ENCODE peak calls at places on chromosomes 6 and 20, in ten cellular contexts. L is fibroblast of the aortic adventitia, N is iris pigment epithelial cell, M is dorsolateral prefrontal cortex, J is OCI-LY7, Q is substantia nigra, A is frontal cortex, D is endothelial cell, S is myocyte, C is fibroblast of mammary gland. E is an unnamed sample.

GRCh38 chr6:15481892-15482291 is 180.9 kb downstream of the DTNBP1 start:
- DNase-seq in L (no peak), N (no peak), M (no peak), J (no peak), Q (no peak), A (no peak), D (no peak), S (peak), C (no peak), E (no peak)

GRCh38 chr6:14953806-14954205 is 292.1 kb upstream of the JARID2 start:
- DNase-seq in L (no peak), N (no peak), M (no peak), J (no peak), Q (no peak), A (no peak), D (no peak), S (peak), C (no peak), E (no peak)

GRCh38 chr6:123529058-123529457 is 107.7 kb downstream of the TRDN start:
- DNase-seq in L (peak), N (no peak), M (no peak), J (no peak), Q (no peak), A (no peak), D (no peak), S (no peak), C (no peak), E (no peak)

GRCh38 chr20:51769941-51770615 is 1.9 kb upstream of the ATP9A start:
- DNase-seq in L (no peak), N (no peak), M (no peak), J (no peak), Q (no peak), A (no peak), D (no peak), S (no peak), C (no peak), E (no peak)

GRCh38 chr6:116446399-116446798 is 14.8 kb upstream of the CALHM6 start:
- DNase-seq in L (no peak), N (peak), M (no peak), J (no peak), Q (no peak), A (no peak), D (no peak), S (no peak), C (peak), E (no peak)

GRCh38 chr6:133099573-133099972 is 141.6 kb upstream of the EYA4 start:
- DNase-seq in L (peak), N (peak), M (no peak), J (no peak), Q (no peak), A (no peak), D (no peak), S (peak), C (peak), E (no peak)

GRCh38 chr20:483791-484644 is 21.7 kb upstream of the TBC1D20 start:
- DNase-seq in L (no peak), N (no peak), M (no peak), J (no peak), Q (peak), A (no peak), D (no peak), S (peak), C (no peak), E (no peak)

GRCh38 chr20:47663354-47664067 is 121.8 kb downstream of the SULF2 start:
- DNase-seq in L (peak), N (peak), M (peak), J (peak), Q (peak), A (peak), D (peak), S (peak), C (peak), E (peak)

GRCh38 chr6:121504227-121504626 is 68.8 kb downstream of the GJA1 start:
- DNase-seq in L (peak), N (peak), M (no peak), J (no peak), Q (no peak), A (no peak), D (no peak), S (peak), C (peak), E (no peak)

GRCh38 chr6:112237644-112238043 is 16.7 kb downstream of the LAMA4 start:
- DNase-seq in L (peak), N (peak), M (no peak), J (no peak), Q (no peak), A (no peak), D (no peak), S (peak), C (peak), E (peak)

GRCh38 chr20:3606021-3606420 is 57.2 kb downstream of the GFRA4 start:
- DNase-seq in L (peak), N (peak), M (no peak), J (no peak), Q (no peak), A (no peak), D (peak), S (no peak), C (no peak), E (no peak)

GRCh38 chr6:151026021-151026663 is 160.6 kb downstream of the MTHFD1L start:
- DNase-seq in L (no peak), N (no peak), M (no peak), J (no peak), Q (no peak), A (no peak), D (no peak), S (no peak), C (no peak), E (no peak)

GRCh38 chr6:111805511-111806181 is 67.6 kb downstream of the FYN start:
- DNase-seq in L (peak), N (peak), M (no peak), J (peak), Q (no peak), A (no peak), D (no peak), S (no peak), C (peak), E (no peak)